ENCODE peak calls at places on chromosome 2, in eight cellular contexts. N is prostate gland, Y is HCT116, L is A549, U is heart left ventricle, E is uterus, I is sigmoid colon, R is body of pancreas. K is an unnamed sample.

GRCh38 chr2:198347349-198347748 is 543.0 kb downstream of the PLCL1 start:
- DNase-seq in N (no peak), Y (no peak), L (no peak), U (no peak), E (no peak), I (no peak), R (no peak), K (no peak)

GRCh38 chr2:55718165-55719008 is 24.7 kb upstream of the PNPT1 start:
- DNase-seq in N (peak; percentile 64), Y (peak; percentile 59), L (peak; percentile 58), U (peak; percentile 39), E (peak; percentile 39), I (no peak), R (peak; percentile 71), K (no peak)

GRCh38 chr2:224099846-224100643 is 61.0 kb upstream of the SERPINE2 start:
- DNase-seq in N (no peak), Y (no peak), L (no peak), U (no peak), E (no peak), I (no peak), R (no peak), K (no peak)

GRCh38 chr2:55986700-55987440 is 63.3 kb upstream of the EFEMP1 start:
- DNase-seq in N (no peak), Y (no peak), L (no peak), U (no peak), E (no peak), I (no peak), R (no peak), K (no peak)

GRCh38 chr2:181953773-181954537 is 31.7 kb upstream of the PPP1R1C start:
- DNase-seq in N (peak; percentile 61), Y (peak; percentile 83), L (peak; percentile 55), U (peak; percentile 15), E (peak; percentile 26), I (no peak), R (peak; percentile 76), K (no peak)

GRCh38 chr2:170817247-170817998 is 736 bp downstream of the GAD1 start:
- DNase-seq in N (no peak), Y (no peak), L (no peak), U (no peak), E (no peak), I (no peak), R (no peak), K (no peak)

GRCh38 chr2:71614976-71615768 is 161.8 kb downstream of the DYSF start:
- DNase-seq in N (no peak), Y (no peak), L (no peak), U (peak; percentile 89), E (peak; percentile 62), I (peak; percentile 96), R (peak; percentile 55), K (peak; percentile 68)

GRCh38 chr2:171225302-171225980 is 64.7 kb upstream of the TLK1 start:
- DNase-seq in N (no peak), Y (peak; percentile 88), L (no peak), U (no peak), E (no peak), I (no peak), R (no peak), K (no peak)

GRCh38 chr2:133442393-133442792 is 125.9 kb downstream of the NCKAP5 start:
- DNase-seq in N (no peak), Y (no peak), L (no peak), U (no peak), E (no peak), I (no peak), R (no peak), K (no peak)

GRCh38 chr2:178298785-178299212 is 104.5 kb downstream of the OSBPL6 start:
- DNase-seq in N (no peak), Y (peak; percentile 32), L (no peak), U (no peak), E (no peak), I (no peak), R (no peak), K (no peak)

GRCh38 chr2:42856891-42857632 is 64.7 kb upstream of the HAAO start:
- DNase-seq in N (peak; percentile 67), Y (no peak), L (no peak), U (no peak), E (peak; percentile 13), I (peak; percentile 59), R (no peak), K (no peak)

GRCh38 chr2:197137234-197137633 is 173.3 kb downstream of the ANKRD44 start:
- DNase-seq in N (no peak), Y (no peak), L (no peak), U (no peak), E (no peak), I (no peak), R (no peak), K (no peak)

GRCh38 chr2:202072226-202072625 is 829 bp upstream of the KIAA2012 start:
- DNase-seq in N (no peak), Y (no peak), L (no peak), U (no peak), E (no peak), I (no peak), R (no peak), K (no peak)

GRCh38 chr2:7012141-7012809 is 95.1 kb downstream of the RNF144A start:
- DNase-seq in N (no peak), Y (no peak), L (no peak), U (peak; percentile 55), E (no peak), I (peak; percentile 84), R (no peak), K (no peak)

GRCh38 chr2:232511336-232511863 is 8.8 kb upstream of the PRSS56 start:
- DNase-seq in N (no peak), Y (no peak), L (no peak), U (peak; percentile 26), E (no peak), I (no peak), R (peak; percentile 39), K (no peak)

GRCh38 chr2:178522950-178523595 is 42.8 kb downstream of the PLEKHA3 start:
- DNase-seq in N (peak; percentile 67), Y (peak; percentile 57), L (peak; percentile 68), U (peak; percentile 75), E (peak; percentile 75), I (peak; percentile 91), R (peak; percentile 83), K (peak; percentile 83)

GRCh38 chr2:199775297-199775696 is 75.7 kb downstream of the FTCDNL1 start:
- DNase-seq in N (no peak), Y (no peak), L (no peak), U (no peak), E (no peak), I (no peak), R (no peak), K (no peak)

GRCh38 chr2:118667964-118668363 is 179.5 kb downstream of the EN1 start:
- DNase-seq in N (no peak), Y (no peak), L (no peak), U (no peak), E (no peak), I (no peak), R (no peak), K (no peak)

GRCh38 chr2:9809064-9809356 is 34.3 kb upstream of the TAF1B start:
- DNase-seq in N (peak; percentile 91), Y (no peak), L (no peak), U (no peak), E (no peak), I (peak; percentile 46), R (peak; percentile 56), K (no peak)

DNA sequence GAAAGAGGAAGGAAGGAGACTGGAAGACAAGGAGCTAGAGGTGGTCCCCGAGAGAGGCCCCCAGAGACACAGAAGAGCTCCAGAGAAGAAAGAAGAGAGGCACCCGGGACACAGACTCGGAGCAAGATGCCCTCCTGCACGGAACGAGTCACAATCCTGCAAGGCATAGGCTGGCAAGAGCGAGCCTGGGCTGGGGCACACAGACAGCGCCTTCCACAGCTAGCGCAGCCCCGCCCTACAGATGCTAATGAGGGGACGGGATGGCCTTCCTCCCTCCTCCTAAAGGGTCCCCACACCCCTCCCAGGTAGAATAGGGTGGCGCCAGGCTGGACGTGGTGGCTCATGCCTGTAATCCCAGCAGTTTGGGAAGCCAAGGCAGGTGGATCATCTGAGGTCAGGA is 19.8 kb upstream of the GPR17 start:
- DNase-seq in N (no peak), Y (no peak), L (no peak), U (no peak), E (no peak), I (peak; percentile 63), R (no peak), K (no peak)
- H3K4me1 ChIP-seq in N (no peaks in the 10 kb centered on the region), Y (peaks cover 20% of the 10 kb centered on the region), L (peaks cover 5% of the 10 kb centered on the region), U (peaks cover 2% of the 10 kb centered on the region), E (no peaks in the 10 kb centered on the region), I (peaks cover 25% of the 10 kb centered on the region), R (no peaks in the 10 kb centered on the region), K (no peaks in the 10 kb centered on the region)

DNA sequence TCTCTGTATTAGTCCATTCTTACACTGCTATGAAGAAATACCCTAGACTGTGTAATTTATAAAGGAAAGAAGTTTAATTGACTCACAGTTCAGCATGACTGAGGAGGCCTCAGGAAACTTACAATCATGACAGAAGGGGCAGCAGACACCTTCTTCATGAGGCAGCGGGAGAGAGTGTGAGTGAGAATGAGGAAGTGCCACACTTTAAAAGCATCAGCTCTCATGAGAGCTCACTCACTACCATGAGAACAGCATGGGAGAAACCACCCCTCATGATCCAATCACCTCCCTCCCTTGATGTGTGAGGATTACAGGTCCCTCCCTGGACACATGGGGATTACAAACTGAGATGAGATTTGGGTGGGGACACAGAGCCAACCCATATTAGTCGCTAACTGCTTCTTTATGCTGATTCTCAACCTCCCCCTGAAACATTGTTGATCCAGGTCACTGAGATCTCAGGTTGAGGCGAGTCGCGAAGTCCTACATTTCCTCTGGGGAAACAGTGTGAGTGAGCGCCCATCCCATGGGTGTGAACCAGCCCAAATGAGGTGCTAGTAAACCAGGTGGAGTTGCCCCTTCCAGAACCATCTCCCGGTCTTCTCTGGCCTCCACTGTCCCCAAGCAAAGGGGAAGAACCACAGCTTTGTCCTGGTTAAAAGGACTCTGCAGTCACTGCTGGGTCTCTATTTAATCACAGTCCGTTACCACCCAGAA is 123.8 kb downstream of the CAPN13 start:
- DNase-seq in N (no peak), Y (no peak), L (no peak), U (no peak), E (no peak), I (peak; percentile 27), R (no peak), K (no peak)
- TF ChIP-seq POLR2A in N (no peak), Y (no peak), L (no peak), U (no peak), E (no peak), I (no peak), R (no peak), K (no peak)

GRCh38 chr2:237085261-237086221 is at the start of gene COPS8:
- DNase-seq in N (peak; percentile 94), Y (peak; percentile 82), L (peak; percentile 78), U (peak; percentile 96), E (peak; percentile 95), I (peak; percentile 97), R (peak; percentile 95), K (peak; percentile 97)
- TF ChIP-seq CTCF in N (peak; percentile 23), Y (no peak), L (peak; percentile 33), U (no peak), E (peak; percentile 35), I (peak; percentile 8), R (peak; percentile 44), K (peak; percentile 33)

GRCh38 chr2:74036010-74036409 is 51.3 kb downstream of the TET3 start:
- DNase-seq in N (no peak), Y (no peak), L (no peak), U (no peak), E (no peak), I (no peak), R (no peak), K (no peak)
- H3K4me1 ChIP-seq in N (peaks cover 4% of the 10 kb centered on the region), Y (no peaks in the 10 kb centered on the region), L (no peaks in the 10 kb centered on the region), U (no peaks in the 10 kb centered on the region), E (no peaks in the 10 kb centered on the region), I (peaks cover 15% of the 10 kb centered on the region), R (no peaks in the 10 kb centered on the region), K (no peaks in the 10 kb centered on the region)